ENCODE peak calls at places on chromosome 21, in four cellular contexts. V is NAMALWA, T is osteocyte, P is cerebellar cortex. E is an unnamed sample.

GRCh38 chr21:42140196-42140934 is 69.2 kb downstream of the UMODL1 start:
- DNase-seq in V (no peak), P (no peak), T (no peak), E (no peak)

GRCh38 chr21:37220433-37220980 is 46.6 kb downstream of the VPS26C start:
- DNase-seq in V (no peak), T (no peak), P (peak), E (no peak)

GRCh38 chr21:36544545-36544944 is 64.6 kb upstream of the CLDN14 start:
- DNase-seq in P (no peak), V (no peak), T (no peak), E (no peak)

GRCh38 chr21:42509239-42509638 is 4.4 kb upstream of the SLC37A1 start:
- DNase-seq in V (no peak), T (no peak), P (no peak), E (peak)

GRCh38 chr21:44291078-44291935 is 5.6 kb downstream of the AIRE start:
- DNase-seq in P (no peak), T (no peak), V (no peak), E (no peak)

GRCh38 chr21:42651515-42652401 is 1.7 kb upstream of the PDE9A start:
- DNase-seq in T (no peak), P (peak), V (no peak), E (no peak)

GRCh38 chr21:45326834-45327457 is 39.3 kb upstream of the POFUT2 start:
- DNase-seq in T (no peak), V (no peak), P (no peak), E (no peak)

GRCh38 chr21:28858424-28858823 is 134.3 kb downstream of the LTN1 start:
- DNase-seq in P (no peak), V (no peak), T (no peak), E (no peak)

GRCh38 chr21:45010860-45011259 is 63.5 kb upstream of the ADARB1 start:
- DNase-seq in T (no peak), V (no peak), P (no peak), E (no peak)

GRCh38 chr21:43353282-43354010 is 73.5 kb downstream of the SIK1 start:
- DNase-seq in V (peak), T (no peak), P (no peak), E (no peak)

GRCh38 chr21:36799869-36800268 is 101.0 kb downstream of the SIM2 start:
- DNase-seq in P (no peak), V (no peak), T (no peak), E (no peak)

GRCh38 chr21:22409571-22409970 is 1411.4 kb downstream of the NCAM2 start:
- DNase-seq in V (no peak), T (no peak), P (no peak), E (no peak)

GRCh38 chr21:33394260-33394659 is 9.0 kb upstream of the IFNGR2 start:
- DNase-seq in P (no peak), T (no peak), V (no peak), E (no peak)

GRCh38 chr21:41947596-41948403 is 6.0 kb downstream of the C2CD2 start:
- DNase-seq in T (no peak), P (no peak), V (no peak), E (no peak)

GRCh38 chr21:42556960-42557359 is 43.3 kb downstream of the SLC37A1 start:
- DNase-seq in P (peak), V (no peak), T (no peak), E (no peak)

GRCh38 chr21:36211660-36212512 is 55.3 kb downstream of the DOP1B start:
- DNase-seq in V (no peak), T (no peak), P (no peak), E (no peak)

GRCh38 chr21:36835383-36835795 is 131.1 kb downstream of the HLCS start:
- DNase-seq in T (no peak), V (no peak), P (peak), E (no peak)

GRCh38 chr21:42164064-42164789 is 54.7 kb upstream of the ABCG1 start:
- DNase-seq in P (peak), T (peak), V (peak), E (peak)

GRCh38 chr21:36753556-36753955 is 54.6 kb downstream of the SIM2 start:
- DNase-seq in P (no peak), T (no peak), V (no peak), E (no peak)

GRCh38 chr21:38803075-38803474 is 2.7 kb upstream of the ETS2 start:
- DNase-seq in T (no peak), V (no peak), P (no peak), E (no peak)

GRCh38 chr21:28636988-28637691 is 355.5 kb downstream of the LTN1 start:
- DNase-seq in V (no peak), T (no peak), P (no peak), E (no peak)

GRCh38 chr21:31647650-31648049 is 11.8 kb upstream of the SOD1 start:
- DNase-seq in T (peak), V (no peak), P (no peak), E (no peak)

GRCh38 chr21:45138199-45139002 is 64.0 kb downstream of the ADARB1 start:
- DNase-seq in V (peak), T (no peak), P (peak), E (no peak)

GRCh38 chr21:46000731-46001641 is 19.4 kb downstream of the COL6A1 start:
- DNase-seq in T (peak), V (no peak), P (no peak), E (no peak)

E was measured in vagina.